ENCODE peak calls at places on chromosomes 5 and 9, in seven cellular contexts. A is cardiac fibroblast; X is MM.1S; P is nephron progenitor cell; O is CD8-positive, alpha-beta T cell; W is heart right ventricle; V is epithelial cell of esophagus. F is an unnamed sample.

GRCh38 chr9:98373622-98374021 is 118.2 kb upstream of the TBC1D2 start:
- DNase-seq in A (peak), X (no peak), P (no peak), O (no peak), W (no peak), V (no peak), F (no peak)

GRCh38 chr5:8913522-8913921 is 632.4 kb downstream of the SEMA5A start:
- DNase-seq in A (no peak), X (peak), P (no peak), O (no peak), W (no peak), V (no peak), F (no peak)

GRCh38 chr9:16687678-16688369 is 182.6 kb downstream of the BNC2 start:
- DNase-seq in A (peak), X (no peak), P (no peak), O (no peak), W (no peak), V (no peak), F (no peak)

GRCh38 chr9:136552117-136552685 is 6.4 kb upstream of the NOTCH1 start:
- DNase-seq in A (peak), X (no peak), P (no peak), O (no peak), W (no peak), V (peak), F (no peak)

GRCh38 chr5:1514027-1514818 is 9.5 kb downstream of the LPCAT1 start:
- DNase-seq in A (no peak), X (no peak), P (no peak), O (no peak), W (no peak), V (no peak), F (peak)

GRCh38 chr5:170169996-170170395 is 62.8 kb upstream of the C5orf58 start:
- DNase-seq in A (no peak), X (no peak), P (no peak), O (no peak), W (no peak), V (peak), F (no peak)

GRCh38 chr9:20593551-20593950 is 28.7 kb downstream of the MLLT3 start:
- DNase-seq in A (peak), X (no peak), P (no peak), O (no peak), W (no peak), V (peak), F (no peak)

GRCh38 chr5:10018670-10019069 is 231.0 kb downstream of the ATPSCKMT start:
- DNase-seq in A (peak), X (no peak), P (no peak), O (no peak), W (no peak), V (peak), F (no peak)

GRCh38 chr9:76292246-76292645 is 102.0 kb downstream of the RFK start:
- DNase-seq in A (peak), X (no peak), P (no peak), O (no peak), W (no peak), V (no peak), F (no peak)

GRCh38 chr9:35774907-35775635 is 16.3 kb upstream of the NPR2 start:
- DNase-seq in A (no peak), X (no peak), P (no peak), O (no peak), W (peak), V (no peak), F (no peak)

GRCh38 chr5:83342475-83342874 is 129.1 kb upstream of the VCAN start:
- DNase-seq in A (no peak), X (no peak), P (no peak), O (no peak), W (no peak), V (no peak), F (no peak)

GRCh38 chr9:80127920-80128319 is 556.2 kb downstream of the TLE4 start:
- DNase-seq in A (no peak), X (no peak), P (no peak), O (no peak), W (no peak), V (no peak), F (no peak)

GRCh38 chr5:35003018-35003957 is 44.5 kb downstream of the AGXT2 start:
- DNase-seq in A (peak), X (peak), P (peak), O (peak), W (peak), V (peak), F (peak)

GRCh38 chr5:15837584-15838289 is 337.8 kb downstream of the FBXL7 start:
- DNase-seq in A (no peak), X (peak), P (no peak), O (no peak), W (no peak), V (no peak), F (no peak)

GRCh38 chr5:41148448-41148847 is 64.9 kb downstream of the C6 start:
- DNase-seq in A (no peak), X (no peak), P (no peak), O (no peak), W (no peak), V (no peak), F (no peak)

GRCh38 chr5:150604010-150604409 is 36.5 kb upstream of the SYNPO start:
- DNase-seq in A (no peak), X (no peak), P (no peak), O (no peak), W (no peak), V (no peak), F (no peak)

GRCh38 chr9:68547417-68547816 is 6.7 kb upstream of the TMEM252 start:
- DNase-seq in A (no peak), X (no peak), P (no peak), O (no peak), W (no peak), V (no peak), F (no peak)

GRCh38 chr5:17402291-17403121 is 95.5 kb upstream of the TAF11L2 start:
- DNase-seq in A (no peak), X (no peak), P (no peak), O (no peak), W (no peak), V (no peak), F (no peak)

GRCh38 chr5:160213537-160213936 is 15.8 kb upstream of the FABP6 start:
- DNase-seq in A (peak), X (peak), P (no peak), O (no peak), W (no peak), V (peak), F (no peak)

GRCh38 chr5:132414634-132415377 is 45.3 kb downstream of the SLC22A5 start:
- DNase-seq in A (peak), X (peak), P (no peak), O (no peak), W (no peak), V (peak), F (no peak)

GRCh38 chr5:110899566-110900412 is 161.0 kb downstream of the SLC25A46 start:
- DNase-seq in A (peak), X (no peak), P (no peak), O (no peak), W (no peak), V (peak), F (no peak)

GRCh38 chr9:35758475-35759050 is 4.5 kb upstream of the MSMP start:
- DNase-seq in A (peak), X (no peak), P (no peak), O (no peak), W (no peak), V (no peak), F (no peak)

GRCh38 chr5:168734657-168735344 is 155.6 kb upstream of the PANK3 start:
- DNase-seq in A (peak), X (no peak), P (no peak), O (no peak), W (no peak), V (no peak), F (no peak)

GRCh38 chr9:136341769-136342168 is 14.4 kb downstream of the GPSM1 start:
- DNase-seq in A (no peak), X (no peak), P (no peak), O (no peak), W (no peak), V (no peak), F (no peak)

GRCh38 chr9:126222835-126223431 is 103.7 kb upstream of the MVB12B start:
- DNase-seq in A (no peak), X (no peak), P (no peak), O (no peak), W (no peak), V (no peak), F (no peak)

GRCh38 chr5:132488590-132488989 is 2.0 kb downstream of the IRF1 start:
- DNase-seq in A (no peak), X (no peak), P (no peak), O (no peak), W (no peak), V (no peak), F (no peak)

GRCh38 chr9:3888496-3888858 is 362.7 kb upstream of the RFX3 start:
- DNase-seq in A (no peak), X (no peak), P (no peak), O (no peak), W (no peak), V (no peak), F (no peak)

GRCh38 chr5:55226934-55227737 is at the start of gene MCIDAS:
- DNase-seq in A (peak), X (peak), P (peak), O (peak), W (no peak), V (peak), F (peak)

GRCh38 chr9:73219985-73220626 is 68.4 kb downstream of the ANXA1 start:
- DNase-seq in A (peak), X (no peak), P (no peak), O (no peak), W (no peak), V (peak), F (no peak)

GRCh38 chr9:127931092-127931881 is 710 bp upstream of the PIP5KL1 start:
- DNase-seq in A (peak), X (peak), P (no peak), O (no peak), W (no peak), V (peak), F (no peak)

GRCh38 chr9:97788763-97789663 is 64.0 kb upstream of the FOXE1 start:
- DNase-seq in A (peak), X (no peak), P (no peak), O (no peak), W (no peak), V (peak), F (no peak)

GRCh38 chr9:109859447-109859846 is 79.4 kb downstream of the PALM2AKAP2 start:
- DNase-seq in A (peak), X (no peak), P (no peak), O (no peak), W (no peak), V (no peak), F (no peak)
- TF ChIP-seq CTCF in A (peak), X (peak), P (no peak), O (no peak), W (no peak), V (peak), F (peak)

DNA sequence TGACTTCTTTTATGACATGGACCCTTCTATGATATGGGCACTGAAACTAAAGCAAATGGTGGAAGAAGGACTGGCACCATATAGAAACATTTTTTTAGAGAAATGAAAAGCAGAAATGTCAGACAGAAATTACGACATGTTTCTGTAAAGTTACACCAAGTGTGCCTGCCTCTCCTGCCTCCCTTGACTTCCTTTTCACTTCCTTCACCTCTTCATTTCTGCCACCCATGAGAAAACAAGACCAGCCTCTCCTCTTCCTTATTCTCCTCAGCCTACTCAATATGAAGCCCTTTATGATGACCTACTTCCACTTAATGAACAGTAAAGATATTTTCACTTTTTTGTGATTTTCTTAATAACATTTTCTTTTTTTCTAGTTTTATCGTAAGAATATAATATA is 44.5 kb downstream of the ERCC6L2 start:
- DNase-seq in A (no peak), X (no peak), P (no peak), O (no peak), W (no peak), V (no peak), F (no peak)
- TF ChIP-seq CTCF in A (no peak), X (no peak), P (no peak), O (no peak), W (no peak), V (no peak), F (no peak)

DNA sequence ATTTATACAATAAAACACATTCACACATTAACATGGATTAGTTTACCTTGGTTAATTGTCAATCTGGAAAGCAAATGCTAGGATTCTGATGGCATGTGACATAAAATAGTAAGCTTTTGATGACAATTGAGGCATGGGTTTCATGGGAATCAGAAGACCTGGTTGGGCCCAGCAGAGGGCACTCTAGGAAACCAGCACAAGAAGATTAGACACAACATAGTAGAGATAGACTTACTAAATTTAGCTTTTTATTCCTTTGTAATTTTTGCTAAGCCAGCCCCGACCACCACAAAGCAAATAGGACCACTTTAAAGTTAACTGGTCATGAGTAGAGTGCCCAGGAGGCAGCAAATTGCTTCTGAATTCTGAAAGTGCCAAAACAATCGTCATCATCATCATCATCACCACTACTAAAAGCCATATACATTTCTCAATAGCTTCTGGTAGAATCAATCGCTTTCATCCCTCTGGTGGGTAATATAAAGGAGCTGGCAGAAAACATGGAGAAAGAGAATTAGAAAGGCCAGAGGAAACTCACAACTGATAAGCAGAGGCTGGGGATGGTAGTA is 163.2 kb downstream of the ARRDC3 start:
- DNase-seq in A (peak), X (peak), P (no peak), O (no peak), W (no peak), V (peak), F (no peak)
- TF ChIP-seq CTCF in A (peak), X (peak), P (peak), O (no peak), W (no peak), V (peak), F (peak)

GRCh38 chr9:1018121-1018520 is 32.0 kb upstream of the DMRT2 start:
- DNase-seq in A (peak), X (peak), P (peak), O (no peak), W (no peak), V (peak), F (no peak)
- TF ChIP-seq CTCF in A (peak), X (peak), P (peak), O (no peak), W (no peak), V (peak), F (peak)

DNA sequence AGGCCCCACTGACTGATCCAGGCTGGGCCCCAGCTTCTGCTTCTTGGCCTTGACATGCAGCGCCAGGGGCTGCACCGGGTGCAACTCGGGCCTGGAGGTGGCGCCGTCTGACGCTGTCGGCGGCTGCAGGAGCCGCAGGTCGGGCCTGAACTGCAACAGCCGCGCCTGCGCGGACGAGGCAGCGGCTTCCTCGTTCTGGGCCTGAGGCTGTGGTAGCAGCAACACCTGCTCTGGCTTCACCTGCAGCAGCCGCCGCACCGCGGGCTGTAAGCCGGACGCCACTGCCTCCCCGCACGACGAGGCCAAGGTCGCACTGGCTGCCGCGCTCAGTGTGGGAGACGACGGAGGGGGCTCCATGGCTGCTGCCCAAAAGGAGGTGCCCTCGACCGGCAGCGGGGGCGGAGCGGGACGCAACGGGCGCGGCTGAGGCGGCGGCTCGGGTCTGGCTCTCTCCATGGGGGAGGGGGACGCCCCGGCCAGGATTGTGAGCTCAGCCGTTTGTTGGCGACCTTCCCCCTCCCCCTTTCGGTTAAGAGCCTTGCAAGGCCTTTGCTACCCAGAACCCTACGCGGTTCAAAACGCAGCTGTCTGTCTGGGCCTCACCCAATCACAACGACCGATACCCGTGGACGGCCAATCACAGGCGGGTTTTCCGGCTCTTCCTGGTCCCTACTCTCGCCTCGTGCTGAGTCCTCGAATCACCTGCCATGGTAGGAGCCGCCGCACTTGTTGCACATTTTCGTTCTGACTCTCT is 438 bp downstream of the SOX30 start:
- DNase-seq in A (peak), X (peak), P (no peak), O (peak), W (peak), V (peak), F (no peak)
- TF ChIP-seq CTCF in A (peak), X (peak), P (no peak), O (no peak), W (no peak), V (peak), F (no peak)

F was measured in type B pancreatic cell.